ENCODE peak calls at places on chromosomes 16 and 17, in six cellular contexts. Z, C, A, N, U and E are unnamed samples.

GRCh38 chr17:73874008-73874407 is 229.8 kb upstream of the SDK2 start:
- DNase-seq in N (no peak), C (no peak), U (no peak), Z (no peak), A (no peak), E (no peak)

GRCh38 chr17:15414502-15415348 is 52.7 kb downstream of the CDRT4 start:
- DNase-seq in Z (no peak), A (no peak), U (no peak), C (peak; percentile 99), N (no peak), E (no peak)

GRCh38 chr17:83057793-83058477 is 21.5 kb upstream of the METRNL start:
- DNase-seq in U (no peak), C (peak; percentile 83), Z (no peak), N (no peak), A (peak; percentile 24), E (no peak)

GRCh38 chr16:48321307-48322036 is 63.7 kb downstream of the SIAH1 start:
- DNase-seq in C (no peak), U (no peak), N (no peak), Z (no peak), A (no peak), E (no peak)

GRCh38 chr17:42598905-42599304 is 10.3 kb downstream of the RETREG3 start:
- DNase-seq in C (peak; percentile 66), N (no peak), Z (no peak), U (no peak), A (peak; percentile 33), E (no peak)

GRCh38 chr17:70308619-70309018 is 139.3 kb downstream of the KCNJ2 start:
- DNase-seq in U (no peak), Z (no peak), A (no peak), C (no peak), N (no peak), E (no peak)

GRCh38 chr17:50212121-50212843 is 10.9 kb upstream of the COL1A1 start:
- DNase-seq in N (no peak), A (no peak), C (no peak), U (no peak), Z (no peak), E (no peak)

GRCh38 chr17:43661699-43662431 is at the start of gene MEOX1:
- DNase-seq in N (no peak), C (no peak), A (no peak), Z (no peak), U (no peak), E (no peak)

GRCh38 chr17:28745052-28745776 is 1.4 kb downstream of the TRAF4 start:
- DNase-seq in N (peak; percentile 72), U (peak; percentile 59), Z (peak; percentile 98), A (peak; percentile 75), C (peak; percentile 72), E (peak; percentile 76)

GRCh38 chr17:16352303-16352837 is 899 bp downstream of the CENPV start:
- DNase-seq in U (no peak), C (peak; percentile 23), A (peak; percentile 48), N (peak; percentile 49), Z (no peak), E (peak; percentile 43)

GRCh38 chr17:39627717-39628516 is 1.2 kb downstream of the PPP1R1B start:
- DNase-seq in A (no peak), N (no peak), U (no peak), C (no peak), Z (no peak), E (no peak)

GRCh38 chr17:16980813-16981731 is 9.2 kb upstream of the TNFRSF13B start:
- DNase-seq in A (no peak), C (no peak), N (no peak), Z (no peak), U (peak; percentile 4), E (no peak)

GRCh38 chr17:39744836-39745215 is 7.1 kb downstream of the GRB7 start:
- DNase-seq in N (no peak), Z (no peak), U (no peak), C (no peak), A (no peak), E (no peak)

GRCh38 chr16:49158029-49158642 is 123.5 kb downstream of the CBLN1 start:
- DNase-seq in A (no peak), N (peak; percentile 58), Z (no peak), C (peak; percentile 35), U (peak; percentile 65), E (peak; percentile 16)

GRCh38 chr16:75222271-75222783 is 3.5 kb downstream of the CTRB1 start:
- DNase-seq in U (no peak), Z (no peak), C (no peak), N (no peak), A (no peak), E (peak; percentile 79)

GRCh38 chr17:7777017-7777416 is 57.0 kb upstream of the KDM6B start:
- DNase-seq in U (no peak), Z (no peak), C (no peak), A (no peak), N (no peak), E (no peak)

GRCh38 chr17:7780736-7781135 is 53.3 kb upstream of the KDM6B start:
- DNase-seq in Z (no peak), U (no peak), C (no peak), A (no peak), N (no peak), E (no peak)

GRCh38 chr17:7781467-7781866 is 52.5 kb upstream of the KDM6B start:
- DNase-seq in Z (no peak), A (no peak), N (no peak), C (peak; percentile 60), U (no peak), E (no peak)

GRCh38 chr17:7786866-7787265 is 47.2 kb upstream of the KDM6B start:
- DNase-seq in C (no peak), Z (no peak), U (no peak), N (no peak), A (no peak), E (no peak)

DNA sequence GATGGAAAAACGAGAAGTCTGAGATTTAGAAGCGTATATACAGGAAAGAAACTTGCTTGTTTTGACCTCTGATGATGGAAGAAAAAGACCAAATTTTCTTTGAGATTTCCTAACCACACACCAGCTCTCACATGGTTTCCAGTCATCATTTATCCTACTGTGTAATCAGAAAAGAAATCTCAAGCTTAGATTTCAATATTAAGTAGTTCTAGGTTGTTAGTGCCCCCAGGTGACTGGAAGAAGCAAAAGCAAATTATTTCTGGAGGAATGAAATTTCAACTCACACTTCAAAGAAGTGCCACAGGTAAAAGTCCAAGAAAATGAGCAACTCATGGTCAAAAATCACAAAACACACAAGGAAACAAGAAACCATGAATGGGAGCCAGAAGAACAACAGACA is 51.8 kb upstream of the KDM6B start:
- DNase-seq in Z (no peak), C (no peak), U (no peak), A (no peak), N (no peak), E (no peak)
- TF ChIP-seq CTCF in Z (no peak), C (no peak), U (peak; percentile 13), A (no peak), N (no peak), E (peak; percentile 9)

GRCh38 chr16:1150511-1150982 is 2.4 kb upstream of the CACNA1H start:
- DNase-seq in N (no peak), A (no peak), U (peak; percentile 19), C (no peak), Z (no peak), E (no peak)
- TF ChIP-seq CTCF in N (no peak), A (no peak), U (no peak), C (no peak), Z (no peak), E (no peak)

GRCh38 chr17:19014628-19015215 is 10.2 kb upstream of the FAM83G start:
- DNase-seq in U (no peak), C (no peak), Z (no peak), A (no peak), N (no peak), E (no peak)
- TF ChIP-seq CTCF in U (no peak), C (no peak), Z (no peak), A (no peak), N (no peak), E (no peak)

GRCh38 chr16:69799601-69800000 is 37.5 kb downstream of the WWP2 start:
- DNase-seq in N (no peak), Z (no peak), C (no peak), A (no peak), U (no peak), E (no peak)
- TF ChIP-seq CTCF in N (no peak), Z (no peak), C (no peak), A (no peak), U (no peak), E (no peak)

GRCh38 chr16:57527027-57527426 is 9.3 kb downstream of the CCDC102A start:
- DNase-seq in U (no peak), N (no peak), A (no peak), C (no peak), Z (no peak), E (no peak)
- TF ChIP-seq CTCF in U (no peak), N (no peak), A (no peak), C (no peak), Z (no peak), E (no peak)

GRCh38 chr16:84716740-84717139 is 16.9 kb downstream of the USP10 start:
- DNase-seq in Z (no peak), N (no peak), U (no peak), A (no peak), C (no peak), E (no peak)

GRCh38 chr16:84722068-84722467 is 22.3 kb downstream of the USP10 start:
- DNase-seq in U (no peak), N (no peak), Z (no peak), A (no peak), C (no peak), E (no peak)

GRCh38 chr16:84717484-84717883 is 17.7 kb downstream of the USP10 start:
- DNase-seq in C (no peak), N (no peak), Z (no peak), A (no peak), U (no peak), E (no peak)

GRCh38 chr16:84715854-84716253 is 16.1 kb downstream of the USP10 start:
- DNase-seq in U (no peak), Z (no peak), C (no peak), A (no peak), N (no peak), E (no peak)

DNA sequence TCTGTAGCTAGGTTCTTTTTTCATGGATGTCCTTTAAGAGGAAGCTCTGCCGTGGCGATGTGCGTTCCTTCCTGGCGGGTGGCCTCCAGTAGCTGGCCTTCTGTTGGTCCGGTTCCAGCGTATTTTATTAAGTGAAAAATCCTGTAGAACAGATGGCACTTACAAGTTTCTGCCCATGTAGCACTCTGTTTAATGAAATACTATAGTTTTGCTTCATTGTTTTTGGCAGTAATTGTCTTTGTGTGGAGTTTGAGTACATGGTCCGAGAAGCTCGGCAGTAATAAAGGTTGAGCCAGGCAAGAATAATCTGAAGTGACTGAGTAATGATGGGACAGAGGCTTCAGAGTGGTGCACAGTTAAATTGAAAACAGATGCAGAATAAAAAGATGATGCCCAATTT is 20.4 kb downstream of the USP10 start:
- DNase-seq in Z (no peak), C (no peak), A (no peak), N (no peak), U (no peak), E (no peak)
- TF ChIP-seq CTCF in Z (no peak), C (no peak), A (no peak), N (no peak), U (no peak), E (no peak)